ENCODE peak calls at places on chromosomes 7 and 10, in ten cellular contexts. F is psoas muscle, N is astrocyte of the cerebellum, G is NT2/D1, B is GM23338, I is AG04450, W is PC-3, J is mesendoderm, U is stomach, R is A549. D is an unnamed sample.
A peak's percentile ranks its signal among the peaks of the same experiment; 100 is the strongest.

GRCh38 chr7:100446040-100446439 is 9.7 kb upstream of the PPP1R35 start:
- DNase-seq in F (peak; percentile 2), J (no peak), W (no peak), I (no peak), U (no peak), G (no peak), N (no peak), B (no peak), R (no peak), D (peak; percentile 25)

GRCh38 chr10:125514206-125515162 is 168.5 kb downstream of the TEX36 start:
- DNase-seq in I (no peak), J (no peak), F (no peak), R (no peak), N (no peak), G (no peak), W (no peak), B (no peak), U (no peak), D (no peak)

GRCh38 chr7:16668049-16668858 is 22.3 kb downstream of the BZW2 start:
- DNase-seq in G (no peak), N (peak; percentile 97), W (peak; percentile 99), R (peak; percentile 88), I (peak; percentile 95), F (peak; percentile 82), U (peak; percentile 71), B (peak; percentile 40), J (peak; percentile 83), D (no peak)

GRCh38 chr7:89517815-89518214 is 636.5 kb upstream of the STEAP1 start:
- DNase-seq in J (no peak), W (no peak), G (no peak), B (no peak), N (no peak), F (no peak), U (no peak), I (no peak), R (no peak), D (no peak)

GRCh38 chr10:17238445-17239275 is 10.6 kb downstream of the VIM start:
- DNase-seq in G (no peak), U (no peak), I (no peak), N (peak; percentile 77), B (no peak), F (no peak), W (no peak), J (peak; percentile 77), R (no peak), D (no peak)

GRCh38 chr10:95537543-95537930 is 23.6 kb downstream of the SORBS1 start:
- DNase-seq in N (no peak), G (no peak), F (no peak), U (no peak), W (peak; percentile 88), R (no peak), B (no peak), J (no peak), I (no peak), D (no peak)

GRCh38 chr7:1292972-1293830 is 60.5 kb downstream of the UNCX start:
- DNase-seq in U (no peak), W (no peak), G (no peak), F (peak; percentile 17), I (no peak), B (no peak), N (no peak), J (no peak), R (no peak), D (peak; percentile 19)

GRCh38 chr10:30773501-30773900 is 143.9 kb upstream of the LYZL2 start:
- DNase-seq in F (no peak), G (no peak), J (no peak), B (no peak), U (no peak), I (no peak), W (no peak), R (no peak), N (no peak), D (no peak)

GRCh38 chr7:108324053-108325038 is 131.9 kb downstream of the NRCAM start:
- DNase-seq in W (no peak), U (no peak), R (no peak), N (no peak), I (no peak), J (no peak), B (peak; percentile 13), G (no peak), F (no peak), D (no peak)

GRCh38 chr7:142796001-142796500 is 25.3 kb downstream of the PRSS2 start:
- DNase-seq in G (no peak), B (peak; percentile 43), N (no peak), W (peak; percentile 47), R (no peak), U (no peak), F (no peak), I (no peak), J (peak; percentile 48), D (no peak)

GRCh38 chr7:158500651-158501052 is 87.0 kb downstream of the PTPRN2 start:
- DNase-seq in N (no peak), G (no peak), B (peak; percentile 71), W (no peak), I (no peak), J (no peak), R (no peak), U (no peak), F (no peak), D (no peak)

GRCh38 chr7:134996097-134996550 is 9.8 kb downstream of the AGBL3 start:
- DNase-seq in W (no peak), I (no peak), B (no peak), U (no peak), N (peak; percentile 37), G (no peak), J (no peak), R (no peak), F (no peak), D (no peak)

GRCh38 chr7:155338632-155339320 is 41.1 kb downstream of the INSIG1 start:
- DNase-seq in F (peak; percentile 35), N (no peak), G (no peak), I (no peak), B (no peak), W (no peak), U (no peak), R (no peak), J (no peak), D (peak; percentile 61)

GRCh38 chr10:102410427-102411073 is 8.0 kb downstream of the PSD start:
- DNase-seq in I (no peak), G (no peak), U (no peak), B (peak; percentile 80), W (no peak), F (no peak), R (no peak), J (no peak), N (no peak), D (no peak)
- H3K4me3 ChIP-seq in I (peak overlapping the region; percentile 59), G (peak overlapping the region; percentile 19), U (peak overlapping the region; percentile 49), B (peak overlapping the region; percentile 75), W (no peak overlapping the region), F (peak overlapping the region; percentile 30), R (peak overlapping the region; percentile 28), J (no peak overlapping the region), N (peak overlapping the region; percentile 32), D (no peak overlapping the region)

DNA sequence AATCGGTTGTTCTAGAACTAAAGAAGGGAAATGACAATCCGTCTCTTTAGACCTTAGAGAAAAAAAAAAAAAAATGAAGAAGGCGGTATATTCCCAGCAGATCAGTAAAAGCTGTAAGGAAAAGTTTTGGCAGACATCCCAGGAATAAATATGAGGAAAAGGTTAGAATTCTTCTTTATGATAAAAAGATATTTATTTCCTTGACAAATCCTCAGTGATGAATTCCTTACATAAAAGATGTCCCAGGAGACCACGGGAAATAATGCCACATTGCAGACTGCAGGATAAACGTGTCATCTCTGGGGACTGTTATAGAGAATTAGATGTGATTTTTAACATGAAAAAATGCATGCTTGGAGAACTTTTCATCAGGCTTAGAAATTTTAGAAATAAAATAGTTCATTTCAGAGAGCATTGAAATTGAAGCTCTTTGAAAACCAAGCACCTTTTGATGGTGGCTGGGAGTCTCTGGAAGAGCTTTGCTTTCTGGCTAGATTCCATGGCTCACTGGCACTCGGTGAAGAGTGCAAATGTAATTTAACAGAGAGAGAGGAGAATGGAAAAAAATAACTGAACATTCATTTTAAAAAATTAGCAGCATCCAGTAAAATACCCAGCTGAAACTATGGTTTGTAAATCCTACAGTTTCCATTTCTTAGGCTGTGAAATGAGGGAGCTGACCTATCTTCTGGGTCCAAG is 98.2 kb downstream of the PRPF18 start:
- DNase-seq in N (no peak), F (no peak), J (no peak), U (no peak), G (no peak), B (no peak), I (no peak), W (no peak), R (no peak), D (no peak)
- H3K4me3 ChIP-seq in N (no peak overlapping the region), F (peak overlapping the region; percentile 38), J (no peak overlapping the region), U (no peak overlapping the region), G (no peak overlapping the region), B (no peak overlapping the region), I (peak overlapping the region; percentile 5), W (no peak overlapping the region), R (no peak overlapping the region), D (no peak overlapping the region)

GRCh38 chr10:105840288-105840770 is 1199.2 kb downstream of the SORCS3 start:
- DNase-seq in W (no peak), U (no peak), F (no peak), R (no peak), B (no peak), N (no peak), G (no peak), I (no peak), J (no peak), D (no peak)
- H3K4me3 ChIP-seq in W (no peak overlapping the region), U (no peak overlapping the region), F (no peak overlapping the region), R (no peak overlapping the region), B (no peak overlapping the region), N (no peak overlapping the region), G (no peak overlapping the region), I (no peak overlapping the region), J (no peak overlapping the region), D (no peak overlapping the region)

GRCh38 chr7:31811650-31812461 is 124.8 kb downstream of the PPP1R17 start:
- DNase-seq in J (no peak), N (no peak), R (no peak), W (peak; percentile 21), F (no peak), I (no peak), U (no peak), G (no peak), B (no peak), D (no peak)
- H3K4me3 ChIP-seq in J (no peak overlapping the region), N (no peak overlapping the region), R (no peak overlapping the region), W (no peak overlapping the region), F (no peak overlapping the region), I (no peak overlapping the region), U (no peak overlapping the region), G (no peak overlapping the region), B (no peak overlapping the region), D (no peak overlapping the region)

GRCh38 chr7:129169705-129170319 is 18.6 kb upstream of the SMO start:
- DNase-seq in W (no peak), R (no peak), J (peak; percentile 69), F (no peak), I (no peak), U (no peak), N (no peak), B (peak; percentile 68), G (no peak), D (no peak)
- H3K4me3 ChIP-seq in W (no peak overlapping the region), R (no peak overlapping the region), J (no peak overlapping the region), F (peak overlapping the region; percentile 62), I (peak overlapping the region; percentile 57), U (peak overlapping the region; percentile 58), N (peak overlapping the region; percentile 29), B (peak overlapping the region; percentile 68), G (peak overlapping the region; percentile 12), D (peak overlapping the region; percentile 27)

GRCh38 chr10:15735766-15736165 is 16.0 kb upstream of the ITGA8 start:
- DNase-seq in U (no peak), G (no peak), I (no peak), B (no peak), F (no peak), W (no peak), N (no peak), J (no peak), R (no peak), D (no peak)
- H3K4me3 ChIP-seq in U (no peak overlapping the region), G (no peak overlapping the region), I (no peak overlapping the region), B (no peak overlapping the region), F (no peak overlapping the region), W (no peak overlapping the region), N (no peak overlapping the region), J (no peak overlapping the region), R (no peak overlapping the region), D (no peak overlapping the region)

GRCh38 chr7:116955340-116955739 is 2.0 kb downstream of the ST7 start:
- DNase-seq in F (no peak), W (no peak), G (no peak), I (no peak), N (no peak), R (no peak), U (no peak), J (no peak), B (no peak), D (no peak)
- H3K4me3 ChIP-seq in F (peak overlapping the region; percentile 95), W (peak overlapping the region; percentile 76), G (no peak overlapping the region), I (peak overlapping the region; percentile 64), N (peak overlapping the region; percentile 68), R (no peak overlapping the region), U (no peak overlapping the region), J (no peak overlapping the region), B (peak overlapping the region; percentile 63), D (no peak overlapping the region)

D was measured in aorta.